ENCODE peak calls at places on chromosomes 6 and 20, in eight cellular contexts. E is MCF 10A, N is AML-193, Q is mesothelial cell of epicardium, X is nephron progenitor cell, A is HTR-8/SVneo, S is A549, V is globus pallidus. Z is an unnamed sample.

GRCh38 chr6:129638055-129639019 is 71.6 kb downstream of the ARHGAP18 start:
- DNase-seq in E (no peak), S (peak; percentile 80), Q (no peak), V (no peak), A (no peak), N (no peak), X (no peak), Z (no peak)

GRCh38 chr6:158031445-158032353 is 50.0 kb downstream of the SYNJ2 start:
- DNase-seq in Q (no peak), V (no peak), N (no peak), S (peak; percentile 68), X (peak; percentile 59), A (peak; percentile 63), E (no peak), Z (no peak)

GRCh38 chr20:51665543-51666118 is 102.6 kb downstream of the ATP9A start:
- DNase-seq in E (no peak), N (no peak), X (no peak), Q (no peak), V (no peak), A (no peak), S (no peak), Z (no peak)

GRCh38 chr6:81049425-81050042 is 702.9 kb downstream of the TENT5A start:
- DNase-seq in N (no peak), E (peak; percentile 14), S (no peak), Q (no peak), A (no peak), V (no peak), X (no peak), Z (no peak)

GRCh38 chr20:6940052-6940451 is 172.6 kb downstream of the BMP2 start:
- DNase-seq in A (no peak), S (peak; percentile 48), N (peak; percentile 40), V (peak; percentile 2), E (peak; percentile 45), Q (no peak), X (peak; percentile 38), Z (no peak)

GRCh38 chr6:131979515-131980337 is 28.6 kb upstream of the CCN2 start:
- DNase-seq in S (no peak), N (no peak), Q (no peak), E (peak; percentile 82), X (no peak), V (no peak), A (peak; percentile 6), Z (no peak)

GRCh38 chr20:49165611-49166010 is 22.5 kb downstream of the STAU1 start:
- DNase-seq in X (no peak), V (no peak), N (no peak), A (no peak), S (no peak), Q (no peak), E (no peak), Z (no peak)

GRCh38 chr6:27810768-27811298 is 101.4 kb downstream of the OR2B2 start:
- DNase-seq in A (no peak), N (no peak), X (no peak), Q (no peak), V (no peak), E (no peak), S (no peak), Z (no peak)

GRCh38 chr6:41073968-41074691 is 1.4 kb downstream of the NFYA start:
- DNase-seq in N (no peak), Q (no peak), X (no peak), V (peak; percentile 14), S (no peak), E (peak; percentile 49), A (no peak), Z (no peak)

GRCh38 chr20:20216941-20217340 is 151.0 kb upstream of the INSM1 start:
- DNase-seq in N (no peak), V (no peak), E (no peak), A (no peak), S (no peak), Q (no peak), X (no peak), Z (no peak)

GRCh38 chr6:159220093-159220492 is 50.9 kb downstream of the FNDC1 start:
- DNase-seq in N (no peak), E (no peak), S (no peak), V (no peak), X (no peak), A (no peak), Q (no peak), Z (no peak)